ENCODE peak calls at places on chromosomes 16 and 17, in seven cellular contexts. E is substantia nigra; J is HEK293T; P is neural crest cell; O is stimulated activated naive CD8-positive, alpha-beta T cell treated with anti-CD3 and anti-CD28 coated beads, Interleukin-15, Interleukin-2, amounts not matched to agents 100 U/mL and 50 U/mL, for 24 hours; Q is spleen; R is stimulated activated CD8-positive, alpha-beta memory T cell treated with anti-CD3 and anti-CD28 coated beads, Interleukin-7, amount 100 ng/mL, for 48 hours. Z is an unnamed sample.

GRCh38 chr16:50265260-50265659 is 1.1 kb upstream of the ADCY7 start:
- DNase-seq in E (no peak), J (no peak), P (no peak), O (no peak), Q (peak), R (no peak), Z (no peak)

GRCh38 chr17:42132941-42133340 is 10.3 kb downstream of the HSPB9 start:
- DNase-seq in E (peak), J (no peak), P (no peak), O (peak), Q (no peak), R (no peak), Z (no peak)

GRCh38 chr16:31423241-31423640 is 4.9 kb downstream of the COX6A2 start:
- DNase-seq in E (no peak), J (no peak), P (no peak), O (no peak), Q (no peak), R (no peak), Z (no peak)

GRCh38 chr16:85715169-85716015 is 26.6 kb upstream of the GINS2 start:
- DNase-seq in E (no peak), J (no peak), P (no peak), O (no peak), Q (no peak), R (no peak), Z (no peak)

GRCh38 chr17:81254955-81255717 is 16.0 kb downstream of the NDUFAF8 start:
- DNase-seq in E (peak), J (peak), P (peak), O (no peak), Q (peak), R (no peak), Z (peak)

GRCh38 chr17:41494524-41494923 is 4.8 kb upstream of the KRT36 start:
- DNase-seq in E (no peak), J (no peak), P (no peak), O (no peak), Q (no peak), R (no peak), Z (no peak)

GRCh38 chr17:79633937-79634813 is 23.3 kb upstream of the RBFOX3 start:
- DNase-seq in E (no peak), J (peak), P (no peak), O (no peak), Q (no peak), R (no peak), Z (no peak)

GRCh38 chr17:2950846-2951245 is 112.6 kb downstream of the OR1D5 start:
- DNase-seq in E (no peak), J (no peak), P (no peak), O (no peak), Q (peak), R (no peak), Z (no peak)

GRCh38 chr16:884232-884631 is 83.7 kb upstream of the GNG13 start:
- DNase-seq in E (no peak), J (no peak), P (no peak), O (no peak), Q (no peak), R (no peak), Z (no peak)

GRCh38 chr16:61936522-61936921 is 99.7 kb downstream of the CDH8 start:
- DNase-seq in E (no peak), J (no peak), P (no peak), O (no peak), Q (no peak), R (no peak), Z (no peak)

GRCh38 chr16:76943936-76944335 is 247.1 kb upstream of the MON1B start:
- DNase-seq in E (no peak), J (no peak), P (no peak), O (no peak), Q (no peak), R (no peak), Z (no peak)

GRCh38 chr16:57647136-57647875 is 18.9 kb downstream of the ADGRG1 start:
- DNase-seq in E (no peak), J (no peak), P (no peak), O (peak), Q (no peak), R (no peak), Z (no peak)

GRCh38 chr17:42202696-42203095 is 8.4 kb upstream of the GHDC start:
- DNase-seq in E (no peak), J (no peak), P (no peak), O (no peak), Q (no peak), R (no peak), Z (no peak)

GRCh38 chr16:66278604-66279262 is 87.8 kb upstream of the CDH5 start:
- DNase-seq in E (no peak), J (no peak), P (no peak), O (no peak), Q (no peak), R (no peak), Z (no peak)

GRCh38 chr17:31824771-31825360 is 34.2 kb downstream of the COPRS start:
- DNase-seq in E (no peak), J (no peak), P (no peak), O (no peak), Q (no peak), R (no peak), Z (no peak)

GRCh38 chr17:67248291-67248690 is 3.3 kb upstream of the HELZ start:
- DNase-seq in E (no peak), J (no peak), P (no peak), O (no peak), Q (no peak), R (no peak), Z (no peak)

GRCh38 chr16:23486480-23486879 is 23.8 kb downstream of the GGA2 start:
- DNase-seq in E (no peak), J (no peak), P (no peak), O (no peak), Q (peak), R (no peak), Z (no peak)

GRCh38 chr16:11050954-11051353 is 106.6 kb downstream of the CLEC16A start:
- DNase-seq in E (no peak), J (no peak), P (no peak), O (no peak), Q (no peak), R (no peak), Z (no peak)

GRCh38 chr17:80981062-80981902 is 10.4 kb upstream of the CHMP6 start:
- DNase-seq in E (no peak), J (peak), P (peak), O (peak), Q (peak), R (no peak), Z (no peak)

GRCh38 chr16:10502766-10503165 is 77.6 kb downstream of the EMP2 start:
- DNase-seq in E (no peak), J (no peak), P (no peak), O (no peak), Q (no peak), R (no peak), Z (no peak)